ENCODE peak calls at places on chromosomes 6 and 20, in five cellular contexts. I is CD8-positive, alpha-beta T cell; S is fibroblast of villous mesenchyme; T is HL-60; A is psoas muscle. B is an unnamed sample.

GRCh38 chr6:133503330-133503729 is 262.2 kb downstream of the EYA4 start:
- DNase-seq in I (no peak), S (peak), T (no peak), A (no peak), B (no peak)

GRCh38 chr6:108947114-108947854 is 99.1 kb downstream of the ARMC2 start:
- DNase-seq in I (no peak), S (peak), T (no peak), A (no peak), B (no peak)

GRCh38 chr6:161362266-161362665 is 88.4 kb upstream of the AGPAT4 start:
- DNase-seq in I (no peak), S (no peak), T (no peak), A (no peak), B (no peak)

GRCh38 chr6:168333039-168333438 is 13.5 kb upstream of the DACT2 start:
- DNase-seq in I (no peak), S (no peak), T (no peak), A (no peak), B (no peak)

GRCh38 chr6:26031595-26032386 is 55.4 kb upstream of the HFE start:
- DNase-seq in I (peak), S (peak), T (peak), A (peak), B (peak)

GRCh38 chr20:1802385-1803215 is 92.6 kb upstream of the SIRPA start:
- DNase-seq in I (peak), S (peak), T (peak), A (peak), B (peak)

GRCh38 chr20:20734475-20734948 is 22.1 kb upstream of the RALGAPA2 start:
- DNase-seq in I (no peak), S (no peak), T (peak), A (no peak), B (peak)

GRCh38 chr6:117776441-117776840 is 101.2 kb downstream of the NUS1 start:
- DNase-seq in I (no peak), S (peak), T (no peak), A (no peak), B (peak)

GRCh38 chr6:26284537-26285142 is 80.4 kb upstream of the BTN3A2 start:
- DNase-seq in I (peak), S (peak), T (no peak), A (peak), B (peak)

GRCh38 chr20:45154183-45154582 is 20.5 kb upstream of the PI3 start:
- DNase-seq in I (no peak), S (no peak), T (no peak), A (no peak), B (no peak)
- TF ChIP-seq CTCF in I (no peak), S (peak), T (no peak), A (no peak), B (no peak)

GRCh38 chr6:56841372-56841749 is 113.5 kb upstream of the BEND6 start:
- DNase-seq in I (no peak), S (no peak), T (no peak), A (no peak), B (no peak)
- H3K4me3 ChIP-seq in I (no peak), S (peak), T (no peak), A (peak), B (peak)

GRCh38 chr6:43402819-43403218 is 24.5 kb upstream of the ABCC10 start:
- DNase-seq in I (no peak), S (no peak), T (no peak), A (no peak), B (no peak)
- TF ChIP-seq CTCF in I (no peak), S (peak), T (no peak), A (no peak), B (no peak)

GRCh38 chr6:78483546-78483945 is 383.8 kb upstream of the IRAK1BP1 start:
- DNase-seq in I (no peak), S (peak), T (no peak), A (no peak), B (no peak)

GRCh38 chr6:78483141-78483540 is 384.2 kb upstream of the IRAK1BP1 start:
- DNase-seq in I (no peak), S (no peak), T (no peak), A (no peak), B (no peak)

GRCh38 chr6:78487401-78487800 is 379.9 kb upstream of the IRAK1BP1 start:
- DNase-seq in I (no peak), S (no peak), T (no peak), A (no peak), B (no peak)

GRCh38 chr6:78489874-78490273 is 377.5 kb upstream of the IRAK1BP1 start:
- DNase-seq in I (no peak), S (no peak), T (no peak), A (no peak), B (no peak)

GRCh38 chr6:78484181-78485064 is 382.9 kb upstream of the IRAK1BP1 start:
- DNase-seq in I (no peak), S (no peak), T (no peak), A (no peak), B (no peak)
- H3K4me3 ChIP-seq in I (no peak), S (no peak), T (no peak), A (no peak), B (no peak)